ENCODE peak calls at places on chromosomes 2 and 18, in five cellular contexts. E, U, Y, G and A are unnamed samples.

GRCh38 chr2:120775261-120775660 is 39.6 kb downstream of the GLI2 start:
- DNase-seq in E (no peak), G (no peak), U (no peak), Y (no peak), A (no peak)

GRCh38 chr2:26355038-26355995 is 8.7 kb upstream of the ADGRF3 start:
- DNase-seq in U (peak), E (peak), Y (peak), G (no peak), A (peak)

GRCh38 chr2:72513011-72513410 is 312.8 kb downstream of the EXOC6B start:
- DNase-seq in Y (no peak), U (no peak), G (no peak), E (no peak), A (no peak)

GRCh38 chr18:72878143-72878542 is 10.4 kb upstream of the NETO1 start:
- DNase-seq in G (no peak), Y (no peak), U (no peak), E (no peak), A (no peak)

GRCh38 chr2:204871246-204871953 is 326.1 kb downstream of the PARD3B start:
- DNase-seq in Y (peak), E (peak), U (peak), G (peak), A (peak)

GRCh38 chr18:12010187-12010802 is 29.0 kb downstream of the IMPA2 start:
- DNase-seq in E (no peak), Y (no peak), U (no peak), G (no peak), A (no peak)

GRCh38 chr2:121151311-121152109 is 133.5 kb downstream of the TFCP2L1 start:
- DNase-seq in Y (no peak), U (no peak), E (peak), G (no peak), A (no peak)

GRCh38 chr2:58289029-58289428 is 47.9 kb upstream of the FANCL start:
- DNase-seq in Y (peak), G (no peak), E (peak), U (no peak), A (no peak)

GRCh38 chr2:48589170-48589767 is 28.4 kb upstream of the GTF2A1L start:
- DNase-seq in U (no peak), G (peak), E (peak), Y (peak), A (no peak)

GRCh38 chr2:95379616-95379925 is 22.9 kb upstream of the FAHD2A start:
- DNase-seq in U (no peak), Y (no peak), G (no peak), E (no peak), A (no peak)

GRCh38 chr2:144572977-144573376 is 53.1 kb upstream of the ZEB2 start:
- DNase-seq in U (no peak), G (no peak), E (no peak), Y (no peak), A (no peak)

GRCh38 chr18:55927831-55928230 is 339.8 kb upstream of the TCF4 start:
- DNase-seq in Y (no peak), G (no peak), U (peak), E (no peak), A (no peak)

GRCh38 chr2:1686784-1687105 is 57.6 kb downstream of the PXDN start:
- DNase-seq in U (no peak), G (no peak), E (no peak), Y (no peak), A (peak)

GRCh38 chr2:72923833-72924352 is 6.6 kb downstream of the EMX1 start:
- DNase-seq in G (no peak), U (no peak), E (no peak), Y (no peak), A (no peak)

GRCh38 chr2:118665784-118666529 is 181.5 kb downstream of the EN1 start:
- DNase-seq in Y (no peak), G (no peak), E (no peak), U (no peak), A (no peak)

GRCh38 chr2:71250945-71251344 is 24.0 kb upstream of the PAIP2B start:
- DNase-seq in U (no peak), G (no peak), E (no peak), Y (no peak), A (no peak)

GRCh38 chr2:162099836-162100235 is 25.8 kb upstream of the DPP4 start:
- DNase-seq in Y (no peak), G (no peak), U (no peak), E (no peak), A (no peak)

GRCh38 chr2:196792865-196793264 is 6.6 kb downstream of the GTF3C3 start:
- DNase-seq in G (no peak), E (no peak), U (no peak), Y (no peak), A (no peak)

GRCh38 chr2:181203412-181203811 is 223.0 kb downstream of the UBE2E3 start:
- DNase-seq in U (peak), E (peak), G (no peak), Y (peak), A (peak)

GRCh38 chr2:181818826-181819225 is 72.7 kb upstream of the ITPRID2 start:
- DNase-seq in U (no peak), G (no peak), E (no peak), Y (no peak), A (no peak)

GRCh38 chr2:170505631-170506270 is 209.4 kb upstream of the SP5 start:
- DNase-seq in E (no peak), Y (no peak), G (no peak), U (no peak), A (no peak)

GRCh38 chr2:41782306-41783158 is 265.3 kb upstream of the PKDCC start:
- DNase-seq in Y (peak), G (peak), E (peak), U (no peak), A (no peak)

GRCh38 chr2:27049422-27050280 is 1.8 kb upstream of the AGBL5 start:
- DNase-seq in U (no peak), E (no peak), G (no peak), Y (no peak), A (no peak)

GRCh38 chr2:120398051-120398960 is 52.4 kb downstream of the INHBB start:
- DNase-seq in U (peak), Y (peak), G (no peak), E (peak), A (peak)

GRCh38 chr2:234974501-234975385 is 22.9 kb downstream of the SH3BP4 start:
- DNase-seq in U (no peak), E (no peak), G (peak), Y (no peak), A (no peak)

GRCh38 chr18:59549797-59550516 is 147.3 kb downstream of the CCBE1 start:
- DNase-seq in U (no peak), Y (no peak), E (no peak), G (no peak), A (no peak)

GRCh38 chr2:47437287-47437686 is 34.3 kb downstream of the MSH2 start:
- DNase-seq in E (no peak), G (peak), U (peak), Y (peak), A (no peak)

GRCh38 chr2:188978291-188979081 is 4.3 kb downstream of the COL3A1 start:
- DNase-seq in E (peak), G (peak), U (no peak), Y (peak), A (peak)

GRCh38 chr2:124580263-124580662 is 555.2 kb downstream of the CNTNAP5 start:
- DNase-seq in E (no peak), U (no peak), G (no peak), Y (no peak), A (no peak)

GRCh38 chr2:100139114-100139513 is 3.3 kb downstream of the AFF3 start:
- DNase-seq in G (no peak), U (no peak), E (no peak), Y (no peak), A (no peak)

GRCh38 chr2:100137877-100138570 is 4.4 kb downstream of the AFF3 start:
- DNase-seq in Y (no peak), G (no peak), E (no peak), U (no peak), A (no peak)

GRCh38 chr2:100135415-100135814 is 7.0 kb downstream of the AFF3 start:
- DNase-seq in G (no peak), Y (no peak), U (no peak), E (no peak), A (no peak)

GRCh38 chr2:100137318-100137717 is 5.1 kb downstream of the AFF3 start:
- DNase-seq in Y (no peak), E (no peak), U (no peak), G (no peak), A (no peak)

DNA sequence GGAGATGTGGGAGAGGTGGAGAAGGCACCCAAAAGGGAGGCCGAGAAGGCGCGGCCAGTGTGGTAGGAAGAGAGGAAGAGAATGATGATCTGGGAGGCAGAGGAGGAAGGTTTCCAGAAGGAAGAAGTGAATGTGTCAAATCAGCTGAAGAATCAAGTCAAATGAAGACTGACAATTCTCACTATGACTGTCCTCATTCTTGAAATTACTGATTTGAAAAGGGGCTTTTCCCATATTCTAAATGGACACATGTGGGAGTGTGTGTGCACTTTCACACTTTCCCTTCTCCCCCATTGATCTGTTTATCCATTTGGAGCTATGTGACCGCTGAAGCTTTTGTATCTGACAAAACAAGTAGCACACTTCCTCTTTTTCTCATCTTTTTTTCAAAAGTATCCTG is 6.1 kb downstream of the AFF3 start:
- DNase-seq in U (no peak), E (no peak), G (no peak), Y (no peak), A (no peak)
- TF ChIP-seq CTCF in U (no peak), E (no peak), G (no peak), Y (no peak), A (no peak)

GRCh38 chr2:225122582-225123486 is 80.6 kb upstream of the DOCK10 start:
- DNase-seq in G (peak), E (no peak), U (no peak), Y (peak), A (no peak)
- TF ChIP-seq CTCF in G (peak), E (peak), U (peak), Y (peak), A (peak)

GRCh38 chr2:36333350-36334012 is 22.1 kb upstream of the CRIM1 start:
- DNase-seq in E (peak), G (peak), U (no peak), Y (peak), A (no peak)
- TF ChIP-seq CTCF in E (no peak), G (no peak), U (no peak), Y (peak), A (no peak)

GRCh38 chr2:217277646-217278048 is 417.8 kb upstream of the TNP1 start:
- DNase-seq in Y (peak), E (peak), U (no peak), G (no peak), A (peak)
- TF ChIP-seq CTCF in Y (no peak), E (no peak), U (no peak), G (no peak), A (no peak)

GRCh38 chr2:233353101-233353768 is 1.1 kb upstream of the DGKD start:
- DNase-seq in E (no peak), G (no peak), U (no peak), Y (no peak), A (no peak)

GRCh38 chr2:233354971-233355574 is 779 bp downstream of the DGKD start:
- DNase-seq in G (peak), Y (no peak), E (peak), U (no peak), A (no peak)

GRCh38 chr2:233352141-233352842 is 2.0 kb upstream of the DGKD start:
- DNase-seq in U (no peak), Y (no peak), E (no peak), G (no peak), A (no peak)

GRCh38 chr2:233354500-233354924 is 218 bp downstream of the DGKD start:
- DNase-seq in E (no peak), U (no peak), Y (no peak), G (no peak), A (no peak)

DNA sequence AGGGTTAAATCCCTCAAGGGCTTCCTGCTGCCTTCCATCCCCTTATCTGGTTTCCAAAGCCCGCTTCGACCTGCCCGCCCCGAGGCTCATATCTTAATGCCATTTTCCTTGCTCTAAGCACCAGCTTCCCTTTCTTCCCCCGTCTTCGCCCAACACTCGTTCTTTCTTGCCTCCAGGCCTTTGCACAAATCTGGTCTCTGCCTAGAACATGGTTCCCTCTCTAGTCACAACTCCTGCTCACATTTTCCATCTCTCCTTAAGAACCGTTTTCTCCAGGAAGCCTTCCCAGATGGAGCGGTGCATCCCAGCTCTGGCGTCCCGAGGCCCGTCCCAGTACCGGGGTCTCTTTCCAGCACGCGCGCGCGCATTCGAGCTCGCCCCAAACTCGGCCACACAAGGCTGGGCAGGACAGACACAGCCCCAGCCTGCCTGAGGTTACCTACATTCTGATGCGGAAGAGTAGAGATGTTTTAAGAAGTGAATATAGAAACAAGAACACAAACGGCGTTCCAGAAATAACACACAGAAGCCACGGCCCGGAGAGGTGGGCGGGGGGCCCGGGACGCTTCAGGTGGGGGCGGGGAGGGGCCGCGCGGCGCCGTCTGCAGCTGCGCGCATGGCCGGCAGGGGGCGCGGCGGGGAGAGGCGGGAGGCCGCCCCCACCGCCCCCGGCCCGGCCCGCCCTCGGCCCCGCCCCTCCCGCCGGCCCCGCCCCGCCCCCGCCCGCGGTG is at the start of gene DGKD:
- DNase-seq in G (peak), Y (peak), U (no peak), E (peak), A (no peak)
- TF ChIP-seq CTCF in G (peak), Y (peak), U (peak), E (no peak), A (peak)